ENCODE peak calls at places on chromosomes 2 and 18, in eight cellular contexts. N is SIG-M5; A is activated effector memory CD4-positive, alpha-beta T cell treated with Interleukin-2 at 50 U/mL for 16 hours; Q is HS-5; L is left cardiac atrium; P is ovary; V is kidney epithelial cell; G is AML-193. X is an unnamed sample.

GRCh38 chr2:39304729-39305128 is 61.0 kb upstream of the CDKL4 start:
- DNase-seq in A (no peak), V (no peak), Q (no peak), L (no peak), P (no peak), N (no peak), G (no peak), X (no peak)

GRCh38 chr2:144771348-144771747 is 251.4 kb upstream of the ZEB2 start:
- DNase-seq in V (no peak), Q (no peak), L (no peak), P (no peak), N (no peak), G (no peak), A (no peak), X (no peak)

GRCh38 chr2:110770308-110770695 is 37.9 kb downstream of the ACOXL start:
- DNase-seq in N (no peak), Q (no peak), V (no peak), G (no peak), P (no peak), A (no peak), L (peak), X (no peak)

GRCh38 chr2:217357886-217358620 is 498.2 kb upstream of the TNP1 start:
- DNase-seq in V (no peak), N (no peak), G (no peak), P (no peak), L (no peak), Q (no peak), A (no peak), X (no peak)

GRCh38 chr2:100704156-100704555 is 115.8 kb upstream of the NPAS2 start:
- DNase-seq in N (no peak), G (no peak), P (no peak), V (no peak), L (no peak), A (no peak), Q (no peak), X (no peak)

GRCh38 chr2:137435176-137435575 is 529.1 kb upstream of the HNMT start:
- DNase-seq in L (no peak), V (no peak), Q (peak), A (no peak), P (no peak), N (no peak), G (no peak), X (no peak)

GRCh38 chr2:149860276-149860921 is 272.8 kb upstream of the MMADHC start:
- DNase-seq in Q (no peak), L (no peak), P (no peak), G (no peak), N (no peak), A (no peak), V (peak), X (peak)

GRCh38 chr18:13680612-13681011 is 45.7 kb downstream of the FAM210A start:
- DNase-seq in A (no peak), G (no peak), P (no peak), L (peak), V (no peak), Q (no peak), N (no peak), X (no peak)